ENCODE peak calls at places on chromosomes 3 and 15, in seven cellular contexts. One of them, this sample, is unnamed.
A peak's percentile ranks its signal among the peaks of the same experiment; 100 is the strongest.

GRCh38 chr3:173467501-173467900 is 70.0 kb downstream of the NLGN1 start:
- DNase-seq in esophagus squamous epithelium: no peak
- DNase-seq in upper lobe of left lung: no peak
- DNase-seq in uterus: no peak
- DNase-seq in K562: no peak
- DNase-seq in adrenal gland: no peak
- DNase-seq in breast epithelium: no peak
- DNase-seq in this sample: no peak

GRCh38 chr3:61783993-61784718 is 222.8 kb downstream of the PTPRG start:
- DNase-seq in breast epithelium: no peak
- DNase-seq in upper lobe of left lung: no peak
- DNase-seq in uterus: no peak
- DNase-seq in adrenal gland: peak; percentile 47
- DNase-seq in esophagus squamous epithelium: no peak
- DNase-seq in K562: no peak
- DNase-seq in this sample: no peak

GRCh38 chr3:109369510-109369909 is 32.2 kb upstream of the DPPA4 start:
- DNase-seq in K562: no peak
- DNase-seq in uterus: no peak
- DNase-seq in breast epithelium: no peak
- DNase-seq in upper lobe of left lung: no peak
- DNase-seq in esophagus squamous epithelium: no peak
- DNase-seq in adrenal gland: no peak
- DNase-seq in this sample: peak; percentile 46

GRCh38 chr3:55461896-55462295 is 25.2 kb downstream of the WNT5A start:
- DNase-seq in uterus: no peak
- DNase-seq in breast epithelium: no peak
- DNase-seq in esophagus squamous epithelium: no peak
- DNase-seq in upper lobe of left lung: no peak
- DNase-seq in K562: no peak
- DNase-seq in adrenal gland: no peak
- DNase-seq in this sample: no peak

GRCh38 chr15:40785814-40786213 is 16.0 kb downstream of the C15orf62 start:
- DNase-seq in K562: no peak
- DNase-seq in adrenal gland: no peak
- DNase-seq in breast epithelium: no peak
- DNase-seq in upper lobe of left lung: no peak
- DNase-seq in uterus: no peak
- DNase-seq in esophagus squamous epithelium: no peak
- DNase-seq in this sample: no peak

GRCh38 chr3:118543823-118544222 is 490.8 kb downstream of the IGSF11 start:
- DNase-seq in esophagus squamous epithelium: no peak
- DNase-seq in adrenal gland: no peak
- DNase-seq in upper lobe of left lung: no peak
- DNase-seq in breast epithelium: no peak
- DNase-seq in uterus: no peak
- DNase-seq in K562: no peak
- DNase-seq in this sample: no peak

GRCh38 chr15:81327526-81327925 is 3.6 kb upstream of the STARD5 start:
- DNase-seq in K562: no peak
- DNase-seq in breast epithelium: no peak
- DNase-seq in adrenal gland: no peak
- DNase-seq in esophagus squamous epithelium: no peak
- DNase-seq in uterus: no peak
- DNase-seq in upper lobe of left lung: no peak
- DNase-seq in this sample: no peak

GRCh38 chr3:176570992-176571391 is 626.3 kb downstream of the TBL1XR1 start:
- DNase-seq in esophagus squamous epithelium: no peak
- DNase-seq in breast epithelium: no peak
- DNase-seq in adrenal gland: no peak
- DNase-seq in uterus: no peak
- DNase-seq in upper lobe of left lung: no peak
- DNase-seq in K562: no peak
- DNase-seq in this sample: no peak

GRCh38 chr3:13631256-13631655 is 82.3 kb downstream of the FBLN2 start:
- DNase-seq in K562: no peak
- DNase-seq in upper lobe of left lung: no peak
- DNase-seq in adrenal gland: no peak
- DNase-seq in breast epithelium: no peak
- DNase-seq in uterus: no peak
- DNase-seq in esophagus squamous epithelium: no peak
- DNase-seq in this sample: no peak

DNA sequence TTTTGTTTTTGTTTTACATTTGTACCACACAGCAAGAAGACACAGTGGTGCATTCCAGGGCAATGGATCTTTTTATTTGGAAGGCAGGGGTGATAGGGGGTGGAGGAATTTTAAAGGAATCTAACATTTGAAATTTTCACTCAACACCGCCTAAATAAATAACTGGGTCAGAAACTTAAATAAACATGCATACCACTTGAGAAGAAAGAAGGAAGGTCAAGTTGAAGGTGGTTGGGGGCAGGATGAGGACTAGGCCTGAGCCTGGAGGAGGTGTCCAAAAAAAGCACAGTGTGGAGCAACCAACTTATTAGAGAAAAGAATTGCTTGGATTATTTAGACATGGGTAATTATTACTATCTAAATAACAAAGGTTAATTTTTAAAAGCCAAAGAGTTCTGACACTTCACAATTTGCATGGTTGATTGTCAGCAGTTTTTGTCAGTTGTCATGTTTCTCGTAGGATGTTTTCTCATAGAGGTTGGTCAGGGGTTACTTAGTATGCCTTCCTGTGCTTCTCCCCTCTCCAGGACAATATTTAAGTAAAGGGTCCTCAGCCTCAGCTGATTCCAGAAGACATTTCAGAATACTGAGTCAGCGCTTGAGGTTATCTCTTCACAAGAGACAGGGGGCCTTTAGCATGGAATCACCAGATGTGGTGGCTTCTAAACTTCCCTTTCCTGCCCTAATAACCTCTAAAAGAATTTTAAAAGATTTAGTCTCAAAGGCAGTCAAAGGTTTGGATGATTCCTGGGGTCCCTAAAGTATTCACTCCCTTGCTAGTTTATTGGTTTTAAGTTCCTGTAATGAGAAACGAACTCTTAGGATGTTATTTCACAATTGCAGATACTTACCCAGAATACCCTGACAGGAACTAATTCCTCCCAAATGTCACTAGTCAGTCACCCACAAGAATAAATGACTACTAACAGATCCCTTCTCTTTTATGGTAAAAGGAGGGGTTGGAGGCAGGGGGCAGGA is 173.8 kb upstream of the SLC2A2 start:
- DNase-seq in esophagus squamous epithelium: no peak
- DNase-seq in upper lobe of left lung: no peak
- DNase-seq in breast epithelium: no peak
- DNase-seq in uterus: no peak
- DNase-seq in adrenal gland: no peak
- DNase-seq in K562: no peak
- DNase-seq in this sample: no peak
- TF ChIP-seq POLR2A in esophagus squamous epithelium: no peak
- TF ChIP-seq POLR2A in upper lobe of left lung: no peak
- TF ChIP-seq POLR2A in breast epithelium: no peak
- TF ChIP-seq POLR2A in uterus: no peak
- TF ChIP-seq POLR2A in adrenal gland: no peak
- TF ChIP-seq POLR2A in K562: no peak
- TF ChIP-seq POLR2A in this sample: no peak

DNA sequence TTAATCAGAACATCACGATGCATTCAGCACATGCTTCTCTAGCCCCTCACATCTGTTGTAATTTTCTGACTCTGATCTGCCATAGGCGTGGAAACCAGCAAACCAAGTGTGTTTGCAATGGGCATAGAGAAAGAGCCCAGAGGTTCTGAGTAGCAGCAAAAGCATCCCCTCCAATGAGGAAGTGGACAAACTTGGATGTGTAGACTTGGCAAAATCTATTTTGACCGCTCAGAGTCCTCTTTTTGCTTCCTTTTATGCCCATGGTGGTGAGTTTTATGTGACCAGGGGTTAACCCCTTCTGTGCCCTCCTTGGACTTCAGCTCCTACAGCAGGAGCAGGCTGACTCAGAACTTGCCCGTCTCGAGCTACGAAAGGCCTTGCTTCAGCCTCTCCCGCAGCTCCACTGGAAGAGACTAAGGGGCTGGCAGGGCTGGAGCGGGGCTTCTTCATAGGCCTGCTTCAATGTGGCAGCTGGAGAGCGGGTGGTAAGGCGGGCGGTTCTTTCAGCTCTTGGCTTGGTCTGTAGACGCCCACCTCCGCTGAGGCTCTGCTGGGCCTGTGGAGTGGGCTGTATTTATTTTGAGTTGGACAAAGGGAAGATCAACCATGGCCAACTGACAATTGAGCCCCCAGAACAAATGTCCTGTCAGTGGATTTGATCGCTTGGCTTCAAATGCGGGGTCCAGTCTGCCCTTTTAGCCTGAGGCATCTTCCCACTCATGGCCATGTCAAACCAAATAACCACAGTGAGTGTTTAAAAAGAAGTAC is 6.5 kb upstream of the ETV5 start:
- DNase-seq in upper lobe of left lung: no peak
- DNase-seq in adrenal gland: no peak
- DNase-seq in uterus: no peak
- DNase-seq in breast epithelium: no peak
- DNase-seq in K562: no peak
- DNase-seq in esophagus squamous epithelium: no peak
- DNase-seq in this sample: no peak
- H3K27me3 ChIP-seq in upper lobe of left lung: no peaks in the 10 kb centered on the region
- H3K27me3 ChIP-seq in adrenal gland: no peaks in the 10 kb centered on the region
- H3K27me3 ChIP-seq in uterus: no peaks in the 10 kb centered on the region
- H3K27me3 ChIP-seq in breast epithelium: no peaks in the 10 kb centered on the region
- H3K27me3 ChIP-seq in K562: peaks cover 55% of the 10 kb centered on the region
- H3K27me3 ChIP-seq in esophagus squamous epithelium: no peaks in the 10 kb centered on the region
- H3K27me3 ChIP-seq in this sample: no peaks in the 10 kb centered on the region

GRCh38 chr3:191240432-191240831 is 41.4 kb downstream of the OSTN start:
- DNase-seq in K562: no peak
- DNase-seq in esophagus squamous epithelium: no peak
- DNase-seq in adrenal gland: no peak
- DNase-seq in uterus: no peak
- DNase-seq in upper lobe of left lung: no peak
- DNase-seq in breast epithelium: no peak
- DNase-seq in this sample: no peak

GRCh38 chr3:191239439-191240035 is 40.5 kb downstream of the OSTN start:
- DNase-seq in breast epithelium: no peak
- DNase-seq in uterus: no peak
- DNase-seq in esophagus squamous epithelium: no peak
- DNase-seq in adrenal gland: no peak
- DNase-seq in upper lobe of left lung: no peak
- DNase-seq in K562: no peak
- DNase-seq in this sample: no peak

GRCh38 chr3:191238321-191238817 is 39.3 kb downstream of the OSTN start:
- DNase-seq in uterus: no peak
- DNase-seq in K562: no peak
- DNase-seq in breast epithelium: no peak
- DNase-seq in adrenal gland: no peak
- DNase-seq in upper lobe of left lung: no peak
- DNase-seq in esophagus squamous epithelium: no peak
- DNase-seq in this sample: no peak

GRCh38 chr3:191246628-191247027 is 47.6 kb downstream of the OSTN start:
- DNase-seq in esophagus squamous epithelium: no peak
- DNase-seq in upper lobe of left lung: no peak
- DNase-seq in uterus: no peak
- DNase-seq in adrenal gland: no peak
- DNase-seq in breast epithelium: no peak
- DNase-seq in K562: no peak
- DNase-seq in this sample: no peak

DNA sequence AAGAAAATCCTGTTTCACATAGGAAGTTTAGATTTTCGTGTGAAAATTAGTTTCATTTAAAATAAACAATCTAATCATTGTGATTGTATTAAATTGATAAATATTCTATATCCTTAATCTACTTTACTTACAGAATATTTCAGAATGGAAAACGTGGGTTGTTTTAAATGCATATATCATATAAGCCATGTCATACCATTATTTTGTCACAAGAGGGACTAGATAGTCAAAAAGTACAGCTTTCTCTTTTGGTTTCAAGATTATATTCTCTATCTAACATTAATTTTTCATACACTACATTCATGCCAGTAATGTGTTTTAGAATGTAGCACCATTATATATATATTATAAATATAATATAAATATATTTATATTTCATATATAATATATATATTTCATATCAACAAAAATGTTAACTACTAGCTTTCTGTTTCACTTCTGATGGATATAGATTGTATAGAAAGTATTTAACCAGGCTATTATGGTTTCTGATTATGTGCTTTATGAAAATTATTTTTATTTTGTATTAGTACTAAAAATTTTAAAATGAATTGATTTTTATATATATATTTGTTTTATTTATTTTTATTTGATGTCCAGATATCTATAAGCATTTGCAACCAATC is 45.3 kb downstream of the OSTN start:
- DNase-seq in breast epithelium: no peak
- DNase-seq in upper lobe of left lung: no peak
- DNase-seq in K562: peak; percentile 10
- DNase-seq in esophagus squamous epithelium: no peak
- DNase-seq in adrenal gland: no peak
- DNase-seq in uterus: no peak
- DNase-seq in this sample: no peak
- TF ChIP-seq CTCF in breast epithelium: no peak
- TF ChIP-seq CTCF in upper lobe of left lung: peak; percentile 37
- TF ChIP-seq CTCF in K562: peak; percentile 1
- TF ChIP-seq CTCF in esophagus squamous epithelium: peak; percentile 5
- TF ChIP-seq CTCF in adrenal gland: peak; percentile 60
- TF ChIP-seq CTCF in uterus: peak; percentile 27
- TF ChIP-seq CTCF in this sample: no peak

GRCh38 chr15:90004252-90004651 is 3.1 kb downstream of the ZNF710 start:
- DNase-seq in K562: no peak
- DNase-seq in uterus: peak; percentile 27
- DNase-seq in upper lobe of left lung: no peak
- DNase-seq in adrenal gland: no peak
- DNase-seq in breast epithelium: no peak
- DNase-seq in esophagus squamous epithelium: no peak
- DNase-seq in this sample: no peak

GRCh38 chr15:90006217-90007088 is 5.3 kb downstream of the ZNF710 start:
- DNase-seq in esophagus squamous epithelium: no peak
- DNase-seq in breast epithelium: no peak
- DNase-seq in upper lobe of left lung: no peak
- DNase-seq in adrenal gland: no peak
- DNase-seq in uterus: no peak
- DNase-seq in K562: no peak
- DNase-seq in this sample: no peak

GRCh38 chr15:90003736-90004135 is 2.6 kb downstream of the ZNF710 start:
- DNase-seq in breast epithelium: no peak
- DNase-seq in adrenal gland: no peak
- DNase-seq in esophagus squamous epithelium: no peak
- DNase-seq in uterus: no peak
- DNase-seq in K562: no peak
- DNase-seq in upper lobe of left lung: no peak
- DNase-seq in this sample: no peak

GRCh38 chr15:90002428-90002844 is 1.3 kb downstream of the ZNF710 start:
- DNase-seq in adrenal gland: no peak
- DNase-seq in esophagus squamous epithelium: no peak
- DNase-seq in breast epithelium: no peak
- DNase-seq in uterus: peak; percentile 42
- DNase-seq in upper lobe of left lung: peak; percentile 89
- DNase-seq in K562: no peak
- DNase-seq in this sample: peak; percentile 42

DNA sequence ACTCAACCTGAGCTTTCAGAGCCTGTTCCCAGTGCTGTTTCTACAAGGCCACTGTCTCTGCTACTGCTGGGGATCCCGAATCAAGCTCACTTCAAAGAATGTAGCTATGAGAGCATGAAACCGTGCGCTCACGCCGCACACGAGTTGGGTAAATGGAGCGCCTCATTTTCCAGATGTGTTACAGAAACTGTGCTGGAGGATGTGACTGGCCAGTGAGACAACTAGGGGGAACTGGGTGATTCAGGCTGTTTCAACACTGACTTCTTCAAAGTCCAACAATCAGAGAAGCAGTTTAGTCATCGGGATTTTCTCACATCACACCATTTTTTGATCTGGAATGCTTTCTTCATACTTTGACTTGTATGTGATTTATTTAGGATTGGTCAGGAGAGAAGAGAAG is 3.5 kb downstream of the ZNF710 start:
- DNase-seq in adrenal gland: peak; percentile 69
- DNase-seq in uterus: no peak
- DNase-seq in upper lobe of left lung: no peak
- DNase-seq in K562: no peak
- DNase-seq in esophagus squamous epithelium: no peak
- DNase-seq in breast epithelium: no peak
- DNase-seq in this sample: no peak
- TF ChIP-seq POLR2A in adrenal gland: no peak
- TF ChIP-seq POLR2A in uterus: no peak
- TF ChIP-seq POLR2A in upper lobe of left lung: no peak
- TF ChIP-seq POLR2A in K562: no peak
- TF ChIP-seq POLR2A in esophagus squamous epithelium: no peak
- TF ChIP-seq POLR2A in breast epithelium: no peak
- TF ChIP-seq POLR2A in this sample: no peak